ENCODE peak calls at places on chromosomes 5 and 9, in ten cellular contexts. K, E, G, O, U, H, B, P, C and V are unnamed samples.

GRCh38 chr9:123933401-123933800 is 3.5 kb upstream of the DENND1A start:
- DNase-seq in G (no peak), E (peak; percentile 90), K (peak; percentile 79), P (peak; percentile 58), C (peak; percentile 63), B (no peak), H (peak; percentile 8), O (no peak), U (no peak), V (no peak)

GRCh38 chr5:135535820-135536801 is at the start of gene NEUROG1:
- DNase-seq in P (no peak), K (no peak), E (no peak), H (no peak), C (no peak), U (peak; percentile 53), G (no peak), O (no peak), B (no peak), V (no peak)

GRCh38 chr5:178793156-178793555 is 62.7 kb upstream of the ZNF354A start:
- DNase-seq in P (peak; percentile 45), B (no peak), U (peak; percentile 59), O (no peak), G (peak; percentile 34), H (no peak), C (no peak), E (no peak), K (no peak), V (no peak)

GRCh38 chr9:130872511-130872910 is 24.1 kb downstream of the QRFP start:
- DNase-seq in U (no peak), K (no peak), C (no peak), E (no peak), P (no peak), B (no peak), G (no peak), O (no peak), H (no peak), V (no peak)

GRCh38 chr5:122162100-122162499 is 32.8 kb downstream of the ZNF474 start:
- DNase-seq in B (no peak), O (no peak), P (no peak), C (no peak), E (no peak), H (no peak), K (peak; percentile 47), G (no peak), U (no peak), V (no peak)

GRCh38 chr9:19375536-19375935 is 4.5 kb downstream of the RPS6 start:
- DNase-seq in C (no peak), K (peak; percentile 58), B (no peak), U (no peak), G (no peak), O (no peak), E (no peak), P (no peak), H (no peak), V (no peak)

GRCh38 chr5:82772281-82772680 is 304.9 kb downstream of the TMEM167A start:
- DNase-seq in P (no peak), H (no peak), C (no peak), G (no peak), K (no peak), O (no peak), B (no peak), E (no peak), U (no peak), V (no peak)

GRCh38 chr9:93810028-93810971 is 144.9 kb downstream of the BARX1 start:
- DNase-seq in G (no peak), B (no peak), C (no peak), K (no peak), H (no peak), U (peak; percentile 10), P (no peak), E (no peak), O (no peak), V (no peak)

GRCh38 chr9:120152295-120152694 is 427.7 kb downstream of the CDK5RAP2 start:
- DNase-seq in U (peak; percentile 28), B (no peak), K (no peak), H (no peak), E (no peak), C (no peak), G (no peak), P (no peak), O (no peak), V (peak; percentile 38)

GRCh38 chr5:4777435-4777834 is 362.7 kb upstream of the ADAMTS16 start:
- DNase-seq in P (no peak), O (no peak), H (no peak), U (no peak), E (no peak), G (no peak), C (no peak), K (no peak), B (no peak), V (no peak)

GRCh38 chr5:157955541-157956172 is 96.7 kb upstream of the CLINT1 start:
- DNase-seq in C (no peak), G (no peak), E (no peak), K (no peak), H (no peak), B (no peak), U (no peak), O (no peak), P (peak; percentile 90), V (no peak)

GRCh38 chr9:103089357-103089756 is 94.2 kb downstream of the CYLC2 start:
- DNase-seq in E (no peak), P (no peak), G (no peak), U (no peak), O (no peak), C (no peak), K (no peak), B (no peak), H (no peak), V (no peak)

DNA sequence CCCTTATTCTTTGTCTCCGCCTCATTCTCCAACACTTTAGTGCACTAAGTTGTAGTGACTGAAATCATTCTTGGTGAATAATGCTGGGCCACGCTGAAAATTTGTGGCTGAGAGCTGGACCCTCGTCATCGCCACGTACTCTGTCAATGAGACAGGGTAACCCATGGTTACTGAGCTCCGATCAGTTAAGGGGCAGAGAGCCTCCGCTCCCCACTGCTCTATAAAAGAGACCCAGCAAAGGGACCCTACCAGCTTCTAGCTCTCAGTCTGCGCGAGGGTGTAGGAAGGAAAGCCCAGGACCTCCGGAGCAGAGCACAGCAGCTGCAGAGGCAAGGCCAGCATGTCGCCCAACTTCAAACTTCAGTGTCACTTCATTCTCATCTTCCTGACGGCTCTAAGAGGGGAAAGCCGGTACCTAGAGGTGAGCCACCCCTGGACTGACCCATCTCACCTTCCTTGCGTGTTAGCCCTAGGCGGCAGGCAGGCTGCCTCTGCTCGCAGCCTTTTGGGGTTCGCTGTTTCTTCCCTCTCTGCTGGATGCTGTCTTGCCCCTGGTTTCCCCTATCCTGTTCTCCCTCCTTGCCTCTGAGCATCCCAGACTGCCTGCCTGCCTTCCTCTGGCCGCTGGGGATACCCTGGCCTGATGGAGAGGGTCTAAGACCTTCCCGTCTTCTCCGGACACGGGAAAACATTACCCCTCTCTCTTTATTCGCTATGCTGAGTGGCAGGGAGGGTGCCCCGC is at the start of gene CRHBP:
- DNase-seq in U (no peak), H (no peak), G (no peak), K (no peak), E (no peak), P (no peak), B (no peak), C (peak; percentile 9), O (no peak), V (no peak)
- H3K4me3 ChIP-seq in U (peak within 1 kb of the TSS; percentile 43), H (peak within 1 kb of the TSS; percentile 55), G (peak within 1 kb of the TSS; percentile 22), K (no peak within 1 kb of the TSS), E (peak within 1 kb of the TSS; percentile 39), P (no peak within 1 kb of the TSS), B (peak within 1 kb of the TSS; percentile 13), C (peak within 1 kb of the TSS; percentile 63), O (peak within 1 kb of the TSS; percentile 16), V (peak within 1 kb of the TSS; percentile 54)

GRCh38 chr5:7364226-7364875 is 31.6 kb upstream of the ADCY2 start:
- DNase-seq in G (no peak), K (no peak), C (no peak), U (no peak), O (no peak), H (no peak), P (no peak), E (no peak), B (no peak), V (no peak)

GRCh38 chr5:7361593-7361992 is 34.3 kb upstream of the ADCY2 start:
- DNase-seq in C (no peak), P (no peak), G (no peak), E (no peak), O (no peak), K (no peak), H (no peak), B (no peak), U (no peak), V (no peak)

GRCh38 chr5:7367780-7368179 is 28.2 kb upstream of the ADCY2 start:
- DNase-seq in K (no peak), G (no peak), U (no peak), C (no peak), O (no peak), P (no peak), E (no peak), B (no peak), H (no peak), V (no peak)

GRCh38 chr5:7363067-7363677 is 32.8 kb upstream of the ADCY2 start:
- DNase-seq in U (no peak), B (no peak), C (no peak), H (no peak), P (no peak), O (no peak), K (no peak), E (no peak), G (no peak), V (no peak)
- TF ChIP-seq CTCF in U (no peak), B (no peak), C (no peak), H (no peak), P (no peak), O (no peak), K (no peak), E (no peak), G (no peak), V (no peak)

DNA sequence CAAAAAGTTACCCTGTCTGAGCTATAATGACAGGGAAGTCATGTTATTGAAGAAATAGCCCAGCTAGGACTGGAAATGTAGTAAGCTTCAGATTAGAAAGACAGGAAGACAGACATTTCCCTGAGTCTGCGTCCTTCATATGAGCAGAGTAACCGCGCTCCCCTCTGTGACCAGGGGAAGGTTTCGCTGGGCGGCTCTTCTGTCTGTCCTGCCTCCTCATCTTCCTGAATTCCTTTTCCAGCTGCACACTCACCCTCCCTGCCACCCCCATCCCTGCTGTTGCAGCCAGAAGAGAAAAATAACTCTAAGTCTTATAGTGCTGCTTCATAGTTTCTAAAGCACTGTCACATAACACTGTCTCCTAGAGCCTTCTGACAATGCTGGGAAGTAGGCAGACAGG is 8.6 kb downstream of the SPARC start:
- DNase-seq in E (no peak), B (no peak), U (no peak), C (no peak), H (no peak), P (no peak), K (peak; percentile 68), G (no peak), O (no peak), V (no peak)
- H3K4me3 ChIP-seq in E (no peak overlapping the region), B (no peak overlapping the region), U (no peak overlapping the region), C (no peak overlapping the region), H (no peak overlapping the region), P (no peak overlapping the region), K (no peak overlapping the region), G (no peak overlapping the region), O (no peak overlapping the region), V (no peak overlapping the region)

DNA sequence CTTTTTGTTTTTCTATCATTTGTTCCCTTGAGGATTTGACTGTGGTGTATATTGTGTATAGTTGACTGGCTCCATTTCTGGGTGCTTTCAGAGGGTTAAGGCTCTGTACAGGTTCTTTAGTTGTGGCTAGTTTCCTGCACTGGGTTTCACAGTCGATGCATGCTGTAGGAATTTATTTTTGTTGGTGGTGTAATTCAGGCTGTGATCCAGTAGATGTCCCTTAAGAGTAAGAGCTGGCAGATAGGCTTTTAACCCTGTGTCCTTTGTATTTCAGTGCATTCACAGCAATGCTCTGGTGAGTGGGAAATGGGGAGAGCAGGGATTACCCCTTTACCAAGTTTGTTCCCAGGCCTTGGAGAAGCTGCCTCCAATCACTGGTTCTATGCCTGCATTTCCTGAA is 112.9 kb downstream of the SPATA31D1 start:
- DNase-seq in G (no peak), O (no peak), C (no peak), H (no peak), E (no peak), U (no peak), P (no peak), K (no peak), B (no peak), V (no peak)
- TF ChIP-seq CTCF in G (no peak), O (peak; percentile 11), C (peak; percentile 38), H (no peak), E (no peak), U (no peak), P (peak; percentile 23), K (no peak), B (no peak), V (peak; percentile 17)